ENCODE peak calls at places on chromosomes 2 and 18, in seven cellular contexts. F, M, U, Z, Q, A and Y are unnamed samples.

GRCh38 chr2:60553496-60553991 is at the start of gene BCL11A:
- DNase-seq in U (peak), Q (peak), F (peak), A (peak), M (peak), Z (peak), Y (peak)

GRCh38 chr2:206260427-206261012 is 13.9 kb upstream of the ZDBF2 start:
- DNase-seq in Q (no peak), A (no peak), Z (no peak), U (peak), F (no peak), M (peak), Y (no peak)

GRCh38 chr2:80054339-80054675 is 250.2 kb downstream of the LRRTM1 start:
- DNase-seq in U (peak), F (no peak), A (no peak), Z (no peak), M (no peak), Q (no peak), Y (no peak)

GRCh38 chr18:50133526-50133925 is 61.4 kb downstream of the MYO5B start:
- DNase-seq in U (no peak), Q (no peak), M (no peak), Z (no peak), A (no peak), F (no peak), Y (no peak)

GRCh38 chr18:51437280-51438271 is 240.1 kb upstream of the MEX3C start:
- DNase-seq in Q (no peak), Z (no peak), M (no peak), U (no peak), F (no peak), A (no peak), Y (no peak)

GRCh38 chr18:22609642-22610041 is 191.9 kb upstream of the CTAGE1 start:
- DNase-seq in Z (no peak), A (peak), M (peak), F (peak), U (peak), Q (peak), Y (no peak)

GRCh38 chr18:35355140-35355618 is 11.0 kb upstream of the ZNF24 start:
- DNase-seq in Q (peak), U (peak), M (peak), Z (peak), F (peak), A (peak), Y (peak)

GRCh38 chr2:202101049-202101579 is 28.1 kb downstream of the KIAA2012 start:
- DNase-seq in M (no peak), F (no peak), A (no peak), Q (no peak), U (no peak), Z (no peak), Y (peak)

GRCh38 chr2:227881866-227882517 is 10.6 kb downstream of the DAW1 start:
- DNase-seq in M (peak), Z (no peak), F (no peak), U (peak), Q (no peak), A (no peak), Y (no peak)

GRCh38 chr2:19073522-19073921 is 284.9 kb downstream of the OSR1 start:
- DNase-seq in Z (peak), A (no peak), U (peak), F (no peak), M (peak), Q (peak), Y (peak)

GRCh38 chr2:130261970-130262760 is 63.9 kb upstream of the TUBA3E start:
- DNase-seq in Z (no peak), F (no peak), U (peak), A (no peak), M (no peak), Q (no peak), Y (no peak)

GRCh38 chr2:467543-467891 is 179.6 kb upstream of the ALKAL2 start:
- DNase-seq in Q (no peak), F (no peak), A (no peak), Z (no peak), U (no peak), M (no peak), Y (no peak)

GRCh38 chr2:232885264-232885961 is 15.3 kb downstream of the SNORC start:
- DNase-seq in F (no peak), M (no peak), A (no peak), Z (no peak), Q (peak), U (no peak), Y (no peak)

GRCh38 chr2:216804357-216805350 is 55.2 kb downstream of the TNP1 start:
- DNase-seq in Z (no peak), M (no peak), A (no peak), F (no peak), Q (peak), U (peak), Y (no peak)

GRCh38 chr2:69770193-69770702 is 28.3 kb downstream of the ANXA4 start:
- DNase-seq in F (no peak), U (peak), Z (no peak), M (peak), A (peak), Q (no peak), Y (no peak)

DNA sequence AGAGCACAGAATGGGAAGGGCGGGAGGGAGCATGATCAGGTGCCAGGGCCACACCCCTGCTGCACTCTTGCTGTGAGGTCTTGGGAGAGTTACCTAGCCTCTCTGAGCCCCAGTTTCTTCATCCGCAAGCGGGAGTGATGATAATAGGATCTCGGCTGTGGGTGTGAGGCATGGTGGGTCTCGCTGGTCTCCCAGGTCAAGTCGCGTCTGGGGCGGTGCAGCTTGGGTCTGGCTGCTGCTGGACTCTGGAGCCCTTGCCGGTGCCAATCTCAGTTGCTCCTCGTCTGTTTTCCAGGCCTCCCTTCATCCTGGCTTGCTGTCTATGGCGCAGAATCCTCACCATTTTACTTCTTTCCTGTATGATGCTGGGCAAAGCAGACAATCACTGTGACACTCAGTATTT is 130.3 kb upstream of the RAB12 start:
- DNase-seq in U (no peak), M (no peak), Q (no peak), F (no peak), A (no peak), Z (no peak), Y (no peak)
- TF ChIP-seq CTCF in U (no peak), M (no peak), Q (peak), F (no peak), A (no peak), Z (no peak), Y (no peak)

GRCh38 chr2:71504611-71505010 is 51.2 kb downstream of the DYSF start:
- DNase-seq in Q (no peak), M (no peak), U (no peak), A (no peak), Z (no peak), F (no peak), Y (no peak)
- H3K27ac ChIP-seq in Q (peak), M (no peak), U (no peak), A (no peak), Z (no peak), F (no peak), Y (no peak)

GRCh38 chr2:29841386-29842004 is 79.9 kb downstream of the ALK start:
- DNase-seq in Z (peak), A (no peak), F (peak), U (peak), M (peak), Q (no peak), Y (peak)
- TF ChIP-seq CTCF in Z (peak), A (peak), F (peak), U (peak), M (peak), Q (peak), Y (peak)

GRCh38 chr2:238947243-238947760 is 99.4 kb downstream of the TWIST2 start:
- DNase-seq in Q (no peak), U (no peak), Z (peak), M (no peak), A (no peak), F (no peak), Y (no peak)

GRCh38 chr2:238946586-238947242 is 98.8 kb downstream of the TWIST2 start:
- DNase-seq in Q (no peak), Z (peak), F (no peak), U (no peak), M (no peak), A (no peak), Y (no peak)

GRCh38 chr2:238948765-238949641 is 101.1 kb downstream of the TWIST2 start:
- DNase-seq in F (no peak), U (peak), Z (peak), Q (no peak), M (peak), A (no peak), Y (no peak)

GRCh38 chr2:238949710-238950345 is 101.9 kb downstream of the TWIST2 start:
- DNase-seq in A (no peak), F (no peak), Q (no peak), Z (peak), M (no peak), U (no peak), Y (no peak)

DNA sequence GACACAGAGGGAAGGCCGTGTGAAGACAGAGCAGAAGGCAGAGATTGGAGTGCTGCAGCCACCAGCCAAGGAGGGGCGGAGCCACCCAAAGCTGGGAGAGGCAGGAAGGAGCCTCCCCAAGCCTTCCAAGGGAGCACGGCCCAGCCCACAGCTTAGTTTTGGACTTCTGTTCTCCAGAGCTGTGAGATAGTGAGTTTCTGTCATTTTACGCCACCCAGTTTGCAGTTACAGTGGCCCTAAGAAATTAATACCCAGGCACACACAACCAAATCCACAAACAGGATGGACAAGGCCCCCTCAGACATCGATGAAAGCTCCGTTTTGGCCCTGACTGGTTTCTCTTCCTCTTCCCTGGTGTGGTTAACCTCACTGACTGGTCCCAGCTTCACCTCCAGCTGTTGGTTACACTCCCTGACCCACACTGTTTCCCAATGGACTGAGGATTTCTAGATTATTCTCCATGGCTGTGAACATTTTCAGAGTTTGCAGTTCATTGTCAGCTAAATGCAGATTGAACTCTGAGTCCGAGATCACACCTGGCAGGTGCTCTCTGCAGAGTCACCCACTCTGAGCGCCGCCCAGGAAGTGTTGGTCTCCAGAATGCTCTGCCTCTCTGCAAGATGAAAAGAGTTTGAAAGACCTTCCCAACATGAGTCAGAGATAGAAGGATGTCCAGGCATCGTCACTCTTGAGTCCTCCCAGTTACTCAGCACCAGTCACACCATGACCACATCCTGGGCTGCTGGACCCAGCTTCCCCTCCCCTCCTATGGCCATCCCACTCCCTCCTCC is 100.2 kb downstream of the TWIST2 start:
- DNase-seq in A (no peak), M (peak), Q (peak), Z (peak), U (peak), F (no peak), Y (no peak)
- H3K27ac ChIP-seq in A (no peak), M (peak), Q (peak), Z (no peak), U (no peak), F (no peak), Y (no peak)

GRCh38 chr18:3184275-3184963 is 35.3 kb downstream of the MYOM1 start:
- DNase-seq in F (no peak), U (no peak), Z (no peak), Q (no peak), M (no peak), A (no peak), Y (no peak)

GRCh38 chr18:3192286-3192685 is 27.5 kb downstream of the MYOM1 start:
- DNase-seq in F (no peak), Q (no peak), Z (no peak), A (no peak), M (no peak), U (no peak), Y (no peak)

GRCh38 chr18:3189884-3190283 is 29.9 kb downstream of the MYOM1 start:
- DNase-seq in F (no peak), Q (no peak), Z (no peak), U (no peak), A (no peak), M (no peak), Y (no peak)

GRCh38 chr18:3183103-3183717 is 36.6 kb downstream of the MYOM1 start:
- DNase-seq in Z (no peak), U (no peak), F (no peak), A (no peak), Q (no peak), M (no peak), Y (no peak)

GRCh38 chr18:3186678-3187658 is 32.8 kb downstream of the MYOM1 start:
- DNase-seq in M (no peak), Z (no peak), F (peak), A (no peak), U (no peak), Q (no peak), Y (no peak)
- TF ChIP-seq CTCF in M (peak), Z (no peak), F (no peak), A (peak), U (peak), Q (peak), Y (no peak)

GRCh38 chr18:37184209-37184868 is 355.4 kb downstream of the KIAA1328 start:
- DNase-seq in Q (no peak), F (no peak), A (no peak), U (no peak), M (no peak), Z (no peak), Y (no peak)

GRCh38 chr18:37182340-37183135 is 353.6 kb downstream of the KIAA1328 start:
- DNase-seq in F (no peak), Z (no peak), A (no peak), U (no peak), M (no peak), Q (no peak), Y (no peak)

GRCh38 chr18:37188016-37188791 is 359.3 kb downstream of the KIAA1328 start:
- DNase-seq in M (no peak), U (peak), A (no peak), Z (no peak), F (no peak), Q (no peak), Y (no peak)
- H3K27ac ChIP-seq in M (no peak), U (no peak), A (no peak), Z (no peak), F (no peak), Q (no peak), Y (no peak)

DNA sequence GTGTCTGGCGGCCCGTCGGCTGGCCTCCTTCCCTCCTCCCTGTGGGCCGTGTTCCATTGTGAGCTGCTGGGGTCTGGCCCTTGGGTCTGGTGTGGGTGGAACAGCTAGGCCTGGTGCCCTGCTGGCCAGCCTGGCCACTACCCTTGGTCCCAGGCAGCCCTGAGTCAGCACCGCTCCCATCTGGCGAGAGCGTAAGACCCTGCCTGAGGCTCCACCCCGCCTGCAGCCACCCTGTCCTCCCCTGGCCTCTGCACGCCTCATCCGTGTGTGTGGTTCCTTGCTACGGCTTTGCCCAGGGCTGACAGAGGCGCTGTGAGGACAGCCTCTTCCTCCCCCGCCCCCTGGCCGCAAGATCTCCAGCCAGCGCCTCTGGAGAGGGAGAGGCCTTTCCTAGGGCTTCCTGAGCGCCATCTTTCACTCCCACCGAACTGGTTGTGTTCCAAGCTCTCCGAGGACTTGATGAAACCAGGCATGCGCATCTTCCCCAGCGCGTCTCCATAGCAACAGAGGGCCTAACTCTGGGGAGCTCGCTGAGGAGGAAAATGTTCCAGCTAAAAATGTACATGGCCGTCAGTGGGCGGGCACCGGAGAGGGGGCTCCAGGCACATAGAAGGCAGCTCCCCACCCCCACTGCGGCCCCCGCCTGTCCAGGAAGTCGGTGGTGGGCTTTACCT is 83.0 kb downstream of the STPG4 start:
- DNase-seq in Z (peak), M (peak), U (peak), F (peak), A (peak), Q (peak), Y (peak)
- TF ChIP-seq CTCF in Z (no peak), M (peak), U (no peak), F (no peak), A (no peak), Q (peak), Y (peak)

GRCh38 chr18:67518566-67518965 is 2.0 kb upstream of the DSEL start:
- DNase-seq in Q (no peak), A (no peak), U (no peak), M (no peak), Z (no peak), F (no peak), Y (no peak)

GRCh38 chr18:67516432-67517223 is at the start of gene DSEL:
- DNase-seq in Z (peak), U (peak), F (peak), A (peak), M (peak), Q (peak), Y (peak)

GRCh38 chr18:67519582-67519981 is 3.1 kb upstream of the DSEL start:
- DNase-seq in F (no peak), M (peak), Z (no peak), A (no peak), Q (no peak), U (peak), Y (no peak)

GRCh38 chr18:67517224-67517765 is 775 bp upstream of the DSEL start:
- DNase-seq in M (no peak), A (peak), U (peak), F (peak), Q (peak), Z (no peak), Y (no peak)

GRCh38 chr18:67520276-67521035 is 3.9 kb upstream of the DSEL start:
- DNase-seq in Q (no peak), A (no peak), M (no peak), U (peak), F (no peak), Z (no peak), Y (no peak)
- H3K27ac ChIP-seq in Q (peak), A (peak), M (no peak), U (peak), F (no peak), Z (no peak), Y (no peak)

GRCh38 chr2:10900216-10901109 is 11.3 kb upstream of the KCNF1 start:
- DNase-seq in A (peak), U (peak), M (no peak), Q (no peak), Z (no peak), F (peak), Y (peak)
- TF ChIP-seq CTCF in A (peak), U (peak), M (peak), Q (no peak), Z (peak), F (no peak), Y (peak)

DNA sequence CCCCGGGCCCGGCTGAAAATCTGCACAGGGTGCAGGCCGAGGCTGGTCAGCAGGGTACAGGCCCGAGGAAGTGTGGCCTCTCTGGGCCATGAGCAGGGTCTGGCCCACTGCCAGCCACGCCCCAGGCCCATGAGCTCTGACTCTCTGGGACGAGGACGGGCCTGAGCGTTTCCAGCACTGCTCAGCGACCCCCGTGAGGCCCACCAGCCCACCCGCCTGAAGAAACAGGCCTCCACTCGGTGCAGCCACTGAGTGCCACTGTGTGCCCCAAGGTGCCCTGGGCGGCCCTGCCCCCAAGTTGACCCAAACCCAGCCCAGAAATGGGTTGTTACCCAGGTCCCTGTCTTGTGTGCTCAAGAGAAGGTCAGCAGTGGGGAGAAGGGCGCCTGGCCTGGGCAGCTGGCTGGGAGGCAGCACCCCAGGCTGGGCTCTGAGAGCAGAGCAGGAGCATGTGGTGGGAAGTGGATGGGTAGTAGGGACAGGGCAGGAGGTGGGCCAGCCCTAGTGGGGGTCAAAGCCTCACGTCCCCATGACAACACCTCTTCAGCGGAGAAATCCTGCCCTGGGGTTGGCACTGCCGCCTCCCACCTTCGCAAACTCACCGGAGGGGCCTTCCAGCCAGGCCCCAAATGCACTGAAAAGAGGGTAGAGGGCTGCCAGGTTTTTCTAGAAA is 2.1 kb upstream of the SNED1 start:
- DNase-seq in F (no peak), M (no peak), Q (peak), U (no peak), Z (peak), A (no peak), Y (no peak)
- H3K27ac ChIP-seq in F (peak), M (no peak), Q (peak), U (no peak), Z (no peak), A (peak), Y (no peak)